ENCODE peak calls at places on chromosomes 11 and 22, in four cellular contexts. One of them, this sample, is unnamed.

GRCh38 chr11:116984186-116984585 is 114.0 kb downstream of the SIK3 start:
- DNase-seq in lower leg skin: no peak
- DNase-seq in endodermal cell: no peak
- DNase-seq in Panc1: no peak
- DNase-seq in this sample: no peak

GRCh38 chr11:64803846-64804345 is 882 bp upstream of the MAP4K2 start:
- DNase-seq in lower leg skin: no peak
- DNase-seq in endodermal cell: peak; percentile 87
- DNase-seq in Panc1: no peak
- DNase-seq in this sample: no peak

GRCh38 chr22:44776535-44777363 is 24.4 kb downstream of the ARHGAP8 start:
- DNase-seq in lower leg skin: no peak
- DNase-seq in endodermal cell: no peak
- DNase-seq in Panc1: no peak
- DNase-seq in this sample: no peak

GRCh38 chr11:22976146-22976545 is 115.9 kb upstream of the CCDC179 start:
- DNase-seq in lower leg skin: no peak
- DNase-seq in endodermal cell: no peak
- DNase-seq in Panc1: no peak
- DNase-seq in this sample: peak; percentile 5

GRCh38 chr22:49532831-49533802 is 294.6 kb downstream of the BRD1 start:
- DNase-seq in lower leg skin: peak; percentile 46
- DNase-seq in endodermal cell: no peak
- DNase-seq in Panc1: no peak
- DNase-seq in this sample: no peak

GRCh38 chr11:79189055-79189454 is 251.8 kb downstream of the TENM4 start:
- DNase-seq in lower leg skin: no peak
- DNase-seq in endodermal cell: no peak
- DNase-seq in Panc1: no peak
- DNase-seq in this sample: no peak

GRCh38 chr11:12210200-12210599 is 99.8 kb downstream of the MICAL2 start:
- DNase-seq in lower leg skin: no peak
- DNase-seq in endodermal cell: no peak
- DNase-seq in Panc1: no peak
- DNase-seq in this sample: no peak

GRCh38 chr11:103961010-103961409 is 75.4 kb upstream of the DDI1 start:
- DNase-seq in lower leg skin: no peak
- DNase-seq in endodermal cell: no peak
- DNase-seq in Panc1: no peak
- DNase-seq in this sample: no peak

GRCh38 chr11:2348986-2349385 is 28.1 kb upstream of the CD81 start:
- DNase-seq in lower leg skin: no peak
- DNase-seq in endodermal cell: no peak
- DNase-seq in Panc1: no peak
- DNase-seq in this sample: peak; percentile 37

GRCh38 chr22:45478108-45478771 is 24.4 kb upstream of the FBLN1 start:
- DNase-seq in lower leg skin: no peak
- DNase-seq in endodermal cell: no peak
- DNase-seq in Panc1: peak; percentile 47
- DNase-seq in this sample: peak; percentile 98

GRCh38 chr11:2868604-2869526 is 16.7 kb downstream of the CDKN1C start:
- DNase-seq in lower leg skin: no peak
- DNase-seq in endodermal cell: no peak
- DNase-seq in Panc1: no peak
- DNase-seq in this sample: no peak

GRCh38 chr11:10913996-10914514 is 56.2 kb upstream of the ZBED5 start:
- DNase-seq in lower leg skin: no peak
- DNase-seq in endodermal cell: no peak
- DNase-seq in Panc1: no peak
- DNase-seq in this sample: no peak

GRCh38 chr11:108985611-108986279 is 320.9 kb downstream of the DDX10 start:
- DNase-seq in lower leg skin: no peak
- DNase-seq in endodermal cell: no peak
- DNase-seq in Panc1: no peak
- DNase-seq in this sample: peak; percentile 35

GRCh38 chr11:92259861-92260260 is 35.2 kb downstream of the FAT3 start:
- DNase-seq in lower leg skin: no peak
- DNase-seq in endodermal cell: no peak
- DNase-seq in Panc1: no peak
- DNase-seq in this sample: no peak

GRCh38 chr11:119888119-119888518 is 159.1 kb upstream of the NECTIN1 start:
- DNase-seq in lower leg skin: no peak
- DNase-seq in endodermal cell: no peak
- DNase-seq in Panc1: no peak
- DNase-seq in this sample: no peak

GRCh38 chr22:46374663-46375474 is 39.4 kb downstream of the TRMU start:
- DNase-seq in lower leg skin: no peak
- DNase-seq in endodermal cell: no peak
- DNase-seq in Panc1: no peak
- DNase-seq in this sample: no peak

GRCh38 chr11:41497974-41498373 is 38.5 kb upstream of the LRRC4C start:
- DNase-seq in lower leg skin: no peak
- DNase-seq in endodermal cell: peak; percentile 81
- DNase-seq in Panc1: no peak
- DNase-seq in this sample: no peak

GRCh38 chr11:7673724-7674434 is 579 bp upstream of the CYB5R2 start:
- DNase-seq in lower leg skin: peak; percentile 92
- DNase-seq in endodermal cell: peak; percentile 93
- DNase-seq in Panc1: no peak
- DNase-seq in this sample: no peak

GRCh38 chr11:59943996-59944395 is 5.8 kb downstream of the OOSP1 start:
- DNase-seq in lower leg skin: no peak
- DNase-seq in endodermal cell: peak; percentile 70
- DNase-seq in Panc1: no peak
- DNase-seq in this sample: no peak

GRCh38 chr11:93458286-93458685 is 84.9 kb downstream of the SMCO4 start:
- DNase-seq in lower leg skin: no peak
- DNase-seq in endodermal cell: no peak
- DNase-seq in Panc1: no peak
- DNase-seq in this sample: no peak

GRCh38 chr11:76075699-76076098 is 130.6 kb downstream of the WNT11 start:
- DNase-seq in lower leg skin: no peak
- DNase-seq in endodermal cell: no peak
- DNase-seq in Panc1: no peak
- DNase-seq in this sample: no peak

GRCh38 chr22:21710156-21710555 is 25.4 kb downstream of the YPEL1 start:
- DNase-seq in lower leg skin: no peak
- DNase-seq in endodermal cell: no peak
- DNase-seq in Panc1: no peak
- DNase-seq in this sample: no peak

GRCh38 chr22:29346659-29347058 is 31.2 kb upstream of the RASL10A start:
- DNase-seq in lower leg skin: no peak
- DNase-seq in endodermal cell: no peak
- DNase-seq in Panc1: no peak
- DNase-seq in this sample: no peak

GRCh38 chr11:27693398-27693797 is 6.9 kb downstream of the BDNF start:
- DNase-seq in lower leg skin: no peak
- DNase-seq in endodermal cell: no peak
- DNase-seq in Panc1: no peak
- DNase-seq in this sample: no peak

GRCh38 chr11:119856681-119857485 is 127.9 kb upstream of the NECTIN1 start:
- DNase-seq in lower leg skin: no peak
- DNase-seq in endodermal cell: no peak
- DNase-seq in Panc1: no peak
- DNase-seq in this sample: no peak

GRCh38 chr22:48098936-48099245 is 1336.4 kb downstream of the TBC1D22A start:
- DNase-seq in lower leg skin: peak; percentile 74
- DNase-seq in endodermal cell: peak; percentile 14
- DNase-seq in Panc1: no peak
- DNase-seq in this sample: no peak
- H3K4me3 ChIP-seq in lower leg skin: no peak overlapping the region
- H3K4me3 ChIP-seq in endodermal cell: no peak overlapping the region
- H3K4me3 ChIP-seq in Panc1: no peak overlapping the region
- H3K4me3 ChIP-seq in this sample: no peak overlapping the region

GRCh38 chr22:39556970-39557811 is 13.4 kb upstream of the CACNA1I start:
- DNase-seq in lower leg skin: no peak
- DNase-seq in endodermal cell: peak; percentile 66
- DNase-seq in Panc1: no peak
- DNase-seq in this sample: no peak
- TF ChIP-seq CTCF in lower leg skin: no peak
- TF ChIP-seq CTCF in endodermal cell: no peak
- TF ChIP-seq CTCF in Panc1: peak; percentile 29
- TF ChIP-seq CTCF in this sample: no peak

GRCh38 chr11:124895471-124895971 is 2.1 kb downstream of the ROBO4 start:
- DNase-seq in lower leg skin: peak; percentile 82
- DNase-seq in endodermal cell: peak; percentile 38
- DNase-seq in Panc1: no peak
- DNase-seq in this sample: no peak
- H3K4me3 ChIP-seq in lower leg skin: no peak overlapping the region
- H3K4me3 ChIP-seq in endodermal cell: no peak overlapping the region
- H3K4me3 ChIP-seq in Panc1: no peak overlapping the region
- H3K4me3 ChIP-seq in this sample: no peak overlapping the region

DNA sequence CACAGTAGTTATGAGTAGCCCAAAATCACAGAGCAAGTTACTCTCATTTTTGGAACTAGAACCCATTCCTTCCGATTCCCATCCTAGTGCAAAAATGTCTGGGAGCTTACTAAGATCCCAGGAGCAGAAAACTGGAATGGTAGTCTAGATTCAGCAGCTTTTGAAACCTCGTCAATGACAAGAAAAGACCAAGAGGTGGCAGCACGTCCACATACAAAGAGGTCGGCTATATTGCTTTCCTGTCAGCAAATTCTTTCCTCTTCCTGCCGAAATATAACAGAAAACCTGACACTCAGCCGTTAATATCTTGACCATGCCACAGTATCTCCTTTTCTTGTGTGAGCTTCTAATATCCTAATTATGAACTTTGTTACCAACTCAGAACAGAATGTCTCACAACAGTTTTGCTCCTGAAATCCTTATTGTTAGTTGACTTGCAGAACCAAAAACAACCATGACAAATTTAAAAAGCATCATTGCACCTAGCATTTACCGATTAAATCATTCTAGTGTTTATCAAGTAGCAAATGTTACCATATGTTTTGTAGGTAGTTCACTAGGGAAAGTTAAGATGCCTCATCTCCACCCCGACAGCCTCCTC is 92.8 kb upstream of the OR9G4 start:
- DNase-seq in lower leg skin: no peak
- DNase-seq in endodermal cell: peak; percentile 79
- DNase-seq in Panc1: peak; percentile 55
- DNase-seq in this sample: peak; percentile 12
- TF ChIP-seq CTCF in lower leg skin: no peak
- TF ChIP-seq CTCF in endodermal cell: peak; percentile 88
- TF ChIP-seq CTCF in Panc1: peak; percentile 76
- TF ChIP-seq CTCF in this sample: peak; percentile 49

GRCh38 chr11:454043-454442 is 4.0 kb downstream of the PTDSS2 start:
- DNase-seq in lower leg skin: no peak
- DNase-seq in endodermal cell: no peak
- DNase-seq in Panc1: no peak
- DNase-seq in this sample: no peak

GRCh38 chr11:454801-455565 is 4.9 kb downstream of the PTDSS2 start:
- DNase-seq in lower leg skin: no peak
- DNase-seq in endodermal cell: no peak
- DNase-seq in Panc1: no peak
- DNase-seq in this sample: no peak

GRCh38 chr11:457071-457760 is 7.1 kb downstream of the PTDSS2 start:
- DNase-seq in lower leg skin: no peak
- DNase-seq in endodermal cell: no peak
- DNase-seq in Panc1: no peak
- DNase-seq in this sample: no peak

GRCh38 chr11:456533-456932 is 6.5 kb downstream of the PTDSS2 start:
- DNase-seq in lower leg skin: no peak
- DNase-seq in endodermal cell: no peak
- DNase-seq in Panc1: no peak
- DNase-seq in this sample: no peak

DNA sequence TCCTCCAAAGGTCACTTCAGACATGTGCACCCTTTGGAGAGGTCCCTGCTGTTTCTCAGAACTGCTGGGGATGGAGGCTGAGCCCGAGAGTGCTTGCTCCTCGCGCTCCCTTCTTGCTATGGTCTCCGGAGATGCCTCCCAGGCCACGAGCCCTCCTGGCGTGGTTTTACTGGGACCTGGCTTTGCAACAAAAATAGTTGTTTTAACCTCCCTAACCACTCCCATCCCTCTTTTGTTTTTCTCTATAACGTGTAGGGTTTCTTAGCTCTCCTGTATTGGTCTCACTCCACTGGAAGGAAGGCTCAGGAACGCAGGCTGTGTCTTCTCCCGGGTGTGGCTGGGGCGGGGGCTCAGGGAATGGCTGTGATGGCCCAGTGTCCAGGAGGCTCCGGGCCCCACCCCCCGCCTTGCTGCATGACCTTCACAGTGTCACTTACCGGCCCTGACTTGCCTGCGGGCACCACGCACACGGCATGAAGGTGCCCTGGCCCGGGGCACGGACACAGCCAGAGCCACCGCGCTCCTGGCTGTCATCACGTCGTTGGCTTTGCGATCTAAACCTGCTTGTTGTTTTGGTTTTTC is 5.6 kb downstream of the PTDSS2 start:
- DNase-seq in lower leg skin: no peak
- DNase-seq in endodermal cell: no peak
- DNase-seq in Panc1: no peak
- DNase-seq in this sample: no peak
- H3K4me3 ChIP-seq in lower leg skin: no peak overlapping the region
- H3K4me3 ChIP-seq in endodermal cell: no peak overlapping the region
- H3K4me3 ChIP-seq in Panc1: no peak overlapping the region
- H3K4me3 ChIP-seq in this sample: no peak overlapping the region

GRCh38 chr11:95239871-95240648 is 9.1 kb upstream of the SESN3 start:
- DNase-seq in lower leg skin: no peak
- DNase-seq in endodermal cell: no peak
- DNase-seq in Panc1: no peak
- DNase-seq in this sample: no peak
- TF ChIP-seq CTCF in lower leg skin: no peak
- TF ChIP-seq CTCF in endodermal cell: no peak
- TF ChIP-seq CTCF in Panc1: no peak
- TF ChIP-seq CTCF in this sample: no peak

DNA sequence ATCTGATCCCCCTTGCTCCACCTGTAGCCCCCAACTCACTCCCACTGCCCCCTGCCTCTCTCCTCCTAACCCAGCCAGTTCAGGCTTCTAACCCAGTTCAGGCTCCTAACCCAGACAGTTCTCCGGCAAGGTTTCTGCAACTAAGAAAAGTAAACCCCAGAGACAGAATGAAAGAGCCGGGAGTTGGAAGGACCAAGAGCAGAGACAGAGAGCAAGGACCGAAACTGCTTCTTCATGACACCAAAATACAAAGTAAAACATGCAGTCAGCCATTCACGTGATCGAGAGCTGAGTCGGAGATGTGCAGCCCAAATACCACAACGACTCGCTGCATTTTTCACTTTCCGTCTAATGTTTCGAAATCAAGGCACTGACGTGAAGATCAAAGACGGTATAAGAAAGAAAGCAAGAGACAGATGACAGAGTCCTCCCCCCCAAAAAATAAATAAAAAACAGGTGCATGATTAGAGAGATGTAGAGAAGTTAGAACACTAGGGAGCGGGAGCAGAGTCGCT is 844 bp downstream of the IL10RA start:
- DNase-seq in lower leg skin: no peak
- DNase-seq in endodermal cell: peak; percentile 39
- DNase-seq in Panc1: no peak
- DNase-seq in this sample: no peak
- H3K4me3 ChIP-seq in lower leg skin: no peak overlapping the region
- H3K4me3 ChIP-seq in endodermal cell: peak overlapping the region; percentile 75
- H3K4me3 ChIP-seq in Panc1: no peak overlapping the region
- H3K4me3 ChIP-seq in this sample: no peak overlapping the region

GRCh38 chr11:118291453-118291852 is 13.1 kb upstream of the CD3E start:
- DNase-seq in lower leg skin: no peak
- DNase-seq in endodermal cell: no peak
- DNase-seq in Panc1: no peak
- DNase-seq in this sample: no peak
- TF ChIP-seq CTCF in lower leg skin: no peak
- TF ChIP-seq CTCF in endodermal cell: no peak
- TF ChIP-seq CTCF in Panc1: no peak
- TF ChIP-seq CTCF in this sample: no peak

This sample was measured in HFF-Myc.